ENCODE peak calls at places on chromosomes 11 and 22, in ten cellular contexts. V is body of pancreas; B is lower lobe of right lung; A is naive thymus-derived CD4-positive, alpha-beta T cell; Q is aorta; K is H9; H is IMR-90; C is esophagus muscularis mucosa; G is right lobe of liver; P is thoracic aorta. W is an unnamed sample.

GRCh38 chr22:30305519-30305905 is 16.2 kb upstream of the CASTOR1 start:
- DNase-seq in V (peak; percentile 69), B (no peak), A (peak; percentile 72), Q (peak; percentile 84), K (no peak), H (no peak), C (no peak), G (peak; percentile 63), P (no peak), W (peak; percentile 68)

GRCh38 chr22:21102659-21103267 is 57.0 kb downstream of the LRRC74B start:
- DNase-seq in V (peak; percentile 72), B (peak; percentile 78), A (peak; percentile 65), Q (peak; percentile 76), K (peak; percentile 95), H (peak; percentile 37), C (peak; percentile 94), G (peak; percentile 73), P (peak; percentile 5), W (peak; percentile 58)

GRCh38 chr22:24871611-24872205 is 65.7 kb downstream of the SGSM1 start:
- DNase-seq in V (no peak), B (no peak), A (no peak), Q (no peak), K (no peak), H (no peak), C (no peak), G (no peak), P (no peak), W (no peak)

GRCh38 chr11:60910281-60910687 is 3.7 kb upstream of the TMEM109 start:
- DNase-seq in V (peak; percentile 58), B (no peak), A (no peak), Q (peak; percentile 69), K (no peak), H (no peak), C (no peak), G (no peak), P (no peak), W (no peak)

GRCh38 chr11:130137999-130138398 is 21.6 kb upstream of the ST14 start:
- DNase-seq in V (no peak), B (no peak), A (no peak), Q (no peak), K (no peak), H (no peak), C (no peak), G (peak; percentile 7), P (no peak), W (no peak)

GRCh38 chr22:20748820-20749428 is 25.0 kb upstream of the SERPIND1 start:
- DNase-seq in V (no peak), B (no peak), A (no peak), Q (no peak), K (no peak), H (peak; percentile 52), C (no peak), G (no peak), P (no peak), W (no peak)

GRCh38 chr22:38452373-38453064 is 2.5 kb downstream of the KCNJ4 start:
- DNase-seq in V (no peak), B (no peak), A (no peak), Q (peak; percentile 75), K (no peak), H (peak; percentile 26), C (no peak), G (no peak), P (no peak), W (no peak)

GRCh38 chr11:78374917-78375316 is 42.7 kb downstream of the GAB2 start:
- DNase-seq in V (no peak), B (no peak), A (no peak), Q (no peak), K (no peak), H (no peak), C (no peak), G (no peak), P (no peak), W (no peak)

GRCh38 chr11:106216281-106216680 is 138.8 kb downstream of the AASDHPPT start:
- DNase-seq in V (no peak), B (no peak), A (no peak), Q (no peak), K (no peak), H (no peak), C (no peak), G (no peak), P (no peak), W (no peak)
- H3K9me3 ChIP-seq in V (no peaks in the 10 kb centered on the region), B (no peaks in the 10 kb centered on the region), A (no peaks in the 10 kb centered on the region), Q (peaks cover 2% of the 10 kb centered on the region), K (no peaks in the 10 kb centered on the region), H (no peaks in the 10 kb centered on the region), C (no peaks in the 10 kb centered on the region), G (no peaks in the 10 kb centered on the region), P (no peaks in the 10 kb centered on the region), W (no peaks in the 10 kb centered on the region)

DNA sequence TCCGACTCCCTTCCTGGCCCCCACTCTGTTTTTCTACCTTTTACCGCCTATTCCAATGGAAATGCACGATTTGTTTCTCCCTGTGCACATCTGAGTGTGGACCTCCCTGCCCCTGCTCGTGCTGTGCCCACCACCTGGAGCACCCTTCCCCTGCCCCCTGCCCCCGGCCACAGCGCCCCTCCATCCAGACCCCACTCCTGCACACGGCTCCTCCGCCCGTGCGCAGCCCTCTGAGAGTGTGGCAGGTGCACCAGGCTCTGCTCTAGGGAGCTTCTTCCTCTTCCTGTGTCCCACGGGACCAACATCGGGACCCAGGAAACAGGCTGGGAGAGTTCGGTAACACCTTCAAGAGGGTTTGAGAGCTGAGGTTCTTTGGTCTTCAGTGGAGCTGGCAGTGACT is 62.9 kb downstream of the LRP5 start:
- DNase-seq in V (no peak), B (no peak), A (no peak), Q (no peak), K (no peak), H (no peak), C (no peak), G (no peak), P (no peak), W (no peak)
- H3K4me1 ChIP-seq in V (peaks cover 42% of the 10 kb centered on the region), B (peaks cover 86% of the 10 kb centered on the region), A (no peaks in the 10 kb centered on the region), Q (peaks cover 3% of the 10 kb centered on the region), K (no peaks in the 10 kb centered on the region), H (peaks cover 23% of the 10 kb centered on the region), C (peaks cover 85% of the 10 kb centered on the region), G (peaks cover 69% of the 10 kb centered on the region), P (peaks cover 50% of the 10 kb centered on the region), W (no peaks in the 10 kb centered on the region)

DNA sequence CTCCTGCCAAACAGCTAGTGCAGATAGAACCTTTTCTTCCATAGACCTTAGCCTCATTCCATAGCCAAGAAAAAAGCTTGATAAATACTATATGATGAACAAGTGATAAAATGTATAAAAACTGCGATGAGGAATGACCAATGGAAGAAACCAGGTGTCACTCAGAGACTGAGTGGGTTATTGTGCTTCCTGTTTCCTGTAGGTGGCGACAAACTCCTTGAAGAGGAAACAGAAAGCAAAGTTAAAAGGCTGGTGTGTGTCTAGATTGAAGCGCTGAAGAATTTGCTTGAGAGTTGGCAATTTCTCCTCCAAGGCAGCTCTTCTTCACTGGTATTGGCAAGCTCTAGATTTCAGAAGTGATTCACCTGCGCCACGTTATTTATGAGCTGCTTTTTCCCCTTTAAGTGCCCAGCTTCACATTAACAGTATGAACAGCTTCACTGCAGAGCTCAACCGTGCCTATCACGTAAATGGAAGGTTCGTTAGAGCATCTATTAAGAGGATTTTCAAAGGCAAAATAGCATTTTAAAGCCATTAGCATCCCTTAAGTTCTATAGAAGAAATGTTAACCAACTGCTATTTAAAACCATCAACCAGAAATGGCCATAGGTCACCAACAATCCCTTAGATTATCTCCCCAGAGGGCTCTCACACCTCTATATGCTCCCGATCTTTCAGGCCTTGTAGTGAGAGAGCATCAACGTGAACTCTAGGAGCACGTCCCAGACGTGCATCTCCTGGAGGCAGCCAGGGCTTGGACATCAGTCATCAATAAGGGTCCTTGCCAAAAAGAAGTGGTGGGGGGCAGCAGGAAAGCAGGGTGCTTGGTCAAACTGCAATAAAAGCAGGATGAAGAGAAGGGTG is 179.4 kb downstream of the CADM1 start:
- DNase-seq in V (peak; percentile 57), B (no peak), A (peak; percentile 34), Q (no peak), K (peak; percentile 34), H (peak; percentile 75), C (no peak), G (no peak), P (no peak), W (peak; percentile 1)
- H3K27ac ChIP-seq in V (no peak overlapping the region), B (no peak overlapping the region), A (no peak overlapping the region), Q (no peak overlapping the region), K (no peak overlapping the region), H (no peak overlapping the region), C (no peak overlapping the region), G (no peak overlapping the region), P (no peak overlapping the region), W (no peak overlapping the region)

DNA sequence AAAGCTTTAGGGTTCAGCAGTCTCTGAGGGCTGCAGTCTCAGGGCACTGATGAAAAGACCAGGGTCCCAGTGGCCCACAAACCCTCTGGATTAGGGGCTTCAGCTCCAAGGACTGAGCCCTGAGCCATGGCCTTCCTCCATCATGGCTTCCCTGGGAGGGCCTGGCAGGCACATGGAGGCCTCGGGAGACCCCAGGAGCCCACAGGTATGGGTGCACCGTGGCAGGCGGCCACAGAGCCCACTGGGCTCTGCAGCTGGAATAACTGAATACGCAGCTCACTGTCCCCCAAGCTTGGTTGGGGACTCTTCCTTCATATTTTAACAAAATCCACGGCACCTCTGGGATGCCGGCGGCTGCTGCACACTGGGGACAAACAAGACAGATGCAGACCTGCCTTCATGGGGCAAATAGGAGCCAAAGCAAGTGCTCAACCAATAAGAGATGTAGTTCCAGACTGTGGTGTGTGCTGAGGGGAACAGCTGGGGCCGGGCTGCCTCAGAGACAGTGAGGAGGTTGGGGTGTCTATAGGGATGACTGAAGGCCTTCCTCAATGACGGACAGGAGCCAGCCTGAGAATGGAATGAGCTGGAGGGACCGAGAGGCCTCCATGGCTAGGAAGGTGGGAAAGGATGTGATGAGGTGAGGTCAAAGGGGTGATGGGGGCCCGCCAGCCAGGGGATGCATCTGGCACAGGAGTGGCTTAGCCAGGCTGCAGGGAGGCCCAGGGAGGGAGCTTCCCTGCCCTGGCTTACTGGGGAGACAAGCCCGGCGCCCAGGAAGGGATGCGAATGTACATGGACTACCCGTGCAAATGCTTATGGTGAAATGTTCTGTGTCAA is 10.2 kb upstream of the CTSD start:
- DNase-seq in V (no peak), B (no peak), A (no peak), Q (peak; percentile 42), K (no peak), H (no peak), C (no peak), G (peak; percentile 42), P (no peak), W (no peak)
- H3K9me3 ChIP-seq in V (no peaks in the 10 kb centered on the region), B (no peaks in the 10 kb centered on the region), A (no peaks in the 10 kb centered on the region), Q (no peaks in the 10 kb centered on the region), K (no peaks in the 10 kb centered on the region), H (peaks cover 9% of the 10 kb centered on the region), C (no peaks in the 10 kb centered on the region), G (no peaks in the 10 kb centered on the region), P (no peaks in the 10 kb centered on the region), W (no peaks in the 10 kb centered on the region)

DNA sequence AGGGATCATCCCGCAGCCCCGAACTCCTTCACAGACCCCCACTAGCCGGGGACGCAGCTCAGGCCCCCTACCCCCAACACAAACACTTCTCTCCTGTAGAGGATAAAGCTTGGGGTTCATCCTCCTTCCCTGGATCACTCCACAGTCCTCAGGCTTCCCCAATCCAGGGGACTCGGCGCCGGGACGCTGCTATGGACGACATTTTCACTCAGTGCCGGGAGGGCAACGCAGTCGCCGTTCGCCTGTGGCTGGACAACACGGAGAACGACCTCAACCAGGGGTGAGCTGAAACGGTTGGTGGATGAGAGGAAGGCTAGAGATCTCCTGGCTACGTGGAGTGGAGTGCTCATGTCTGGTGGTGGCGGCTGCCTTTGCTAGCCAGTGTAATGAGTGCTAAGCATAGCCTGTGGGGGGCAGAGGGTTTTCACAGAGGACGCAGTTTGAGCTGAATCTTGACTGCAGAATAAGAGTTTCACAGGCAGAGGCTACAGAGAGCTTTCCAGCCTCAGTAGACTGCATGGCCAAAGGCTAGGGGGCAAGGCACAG is 580 bp downstream of the ILK start:
- DNase-seq in V (peak; percentile 67), B (no peak), A (peak; percentile 74), Q (peak; percentile 67), K (peak; percentile 49), H (peak; percentile 70), C (peak; percentile 92), G (peak; percentile 59), P (no peak), W (peak; percentile 22)
- H3K4me1 ChIP-seq in V (peaks cover 48% of the 10 kb centered on the region), B (peaks cover 66% of the 10 kb centered on the region), A (peaks cover 51% of the 10 kb centered on the region), Q (peaks cover 12% of the 10 kb centered on the region), K (peaks cover 3% of the 10 kb centered on the region), H (peaks cover 22% of the 10 kb centered on the region), C (peaks cover 77% of the 10 kb centered on the region), G (peaks cover 32% of the 10 kb centered on the region), P (peaks cover 44% of the 10 kb centered on the region), W (peaks cover 63% of the 10 kb centered on the region)

W was measured in CD8-positive, alpha-beta memory T cell.